ENCODE peak calls at places on chromosomes 5 and 9, in four cellular contexts. H is GM12878, M is gastrocnemius medialis, I is adrenal gland. K is an unnamed sample. For H3K36me3, the result is how much of the 10 kb centered on the place peaks cover.

GRCh38 chr9:99253772-99254431 is 31.8 kb downstream of the SEC61B start:
- DNase-seq in H (peak), M (no peak), I (no peak), K (peak)

GRCh38 chr5:97550164-97550563 is 367.1 kb upstream of the RIOK2 start:
- DNase-seq in H (no peak), M (no peak), I (no peak), K (no peak)

GRCh38 chr5:66248874-66249273 is 104.8 kb downstream of the SREK1 start:
- DNase-seq in H (no peak), M (no peak), I (no peak), K (no peak)

GRCh38 chr5:160133071-160133917 is 14.0 kb upstream of the PWWP2A start:
- DNase-seq in H (no peak), M (peak), I (peak), K (no peak)

GRCh38 chr5:144429905-144430304 is 259.2 kb downstream of the KCTD16 start:
- DNase-seq in H (no peak), M (no peak), I (no peak), K (no peak)

GRCh38 chr9:97938081-97938644 is at the start of gene HEMGN:
- DNase-seq in H (peak), M (no peak), I (no peak), K (no peak)

GRCh38 chr5:8825161-8825757 is 720.6 kb downstream of the SEMA5A start:
- DNase-seq in H (no peak), M (no peak), I (no peak), K (no peak)

GRCh38 chr5:5066276-5067186 is 73.6 kb upstream of the ADAMTS16 start:
- DNase-seq in H (no peak), M (no peak), I (no peak), K (no peak)

GRCh38 chr5:116847960-116848359 is 273.3 kb upstream of the SEMA6A start:
- DNase-seq in H (no peak), M (no peak), I (no peak), K (no peak)

GRCh38 chr5:19927919-19928318 is 60.1 kb downstream of the CDH18 start:
- DNase-seq in H (no peak), M (no peak), I (no peak), K (no peak)

GRCh38 chr5:139635606-139636206 is 12.4 kb upstream of the CXXC5 start:
- DNase-seq in H (no peak), M (peak), I (peak), K (no peak)

GRCh38 chr5:176447538-176447981 is 625 bp upstream of the FAF2 start:
- DNase-seq in H (no peak), M (no peak), I (no peak), K (peak)

DNA sequence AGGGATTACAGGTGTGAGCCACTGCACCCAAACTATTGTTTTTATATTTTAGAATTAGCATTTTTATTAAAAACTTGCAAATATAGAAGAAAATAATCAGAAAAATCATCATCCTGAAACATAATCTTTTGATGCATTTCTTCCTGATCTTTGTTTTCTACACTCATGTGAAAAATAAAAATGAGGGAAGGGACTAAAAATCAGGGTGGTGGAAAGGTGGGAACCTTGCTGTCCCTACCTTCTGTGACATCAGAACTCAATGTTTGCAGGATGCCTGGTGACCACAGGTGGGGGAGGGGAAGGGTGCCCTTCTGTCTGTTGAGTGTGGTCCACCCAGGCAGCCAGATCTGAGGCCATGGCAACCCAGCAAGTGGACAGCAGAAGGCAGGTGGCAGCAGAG is at the start of gene SMIM23:
- DNase-seq in H (no peak), M (no peak), I (no peak), K (no peak)
- H3K36me3 ChIP-seq in H (under half), M (under half), I (under half), K (under half)

DNA sequence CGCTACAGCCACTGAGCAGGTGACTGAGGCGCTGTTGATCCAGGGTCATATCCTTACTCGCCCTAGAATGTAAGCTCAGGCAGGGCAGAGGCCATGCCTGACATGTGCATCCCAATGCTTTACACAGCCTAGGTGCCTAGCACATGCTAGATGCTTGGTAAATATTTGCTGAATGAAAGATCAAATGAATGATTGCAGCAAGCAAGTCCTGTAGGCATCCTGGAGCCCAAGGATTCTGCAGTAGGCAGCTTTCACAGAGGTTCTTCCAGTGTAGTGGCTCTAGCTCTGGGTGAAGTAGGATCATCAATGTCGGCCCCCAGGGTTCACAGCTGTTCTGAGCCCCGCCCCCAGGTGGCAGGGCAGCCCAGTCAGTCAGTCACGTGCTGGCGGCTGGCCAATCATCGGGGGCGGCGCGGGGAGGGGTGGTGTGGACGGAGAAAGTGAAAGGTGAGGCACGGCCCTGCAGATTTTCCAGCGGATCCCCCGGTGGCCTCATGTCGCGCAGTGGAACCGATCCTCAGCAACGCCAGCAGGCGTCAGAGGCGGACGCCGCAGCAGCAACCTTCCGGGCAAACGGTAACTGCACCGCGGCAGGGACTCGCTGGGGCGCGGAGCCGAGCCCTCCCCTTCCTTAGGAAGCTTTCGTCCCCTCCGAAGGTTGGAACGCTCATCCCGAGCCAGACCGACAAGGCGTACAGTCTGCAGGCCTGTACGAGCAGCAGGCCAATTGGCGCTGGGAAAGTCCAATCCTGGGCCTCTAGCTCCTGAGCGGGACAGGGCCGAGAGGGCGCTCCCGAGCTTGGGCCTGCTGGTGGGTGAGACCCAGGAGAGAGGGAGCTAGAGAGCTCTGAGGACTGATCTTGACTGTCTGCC is at the start of gene GALT:
- DNase-seq in H (no peak), M (peak), I (peak), K (peak)
- TF ChIP-seq POLR2A in H (peak), M (peak), I (peak), K (no peak)

GRCh38 chr9:137743695-137744094 is 124.9 kb downstream of the EHMT1 start:
- DNase-seq in H (no peak), M (no peak), I (no peak), K (no peak)
- H3K4me3 ChIP-seq in H (no peak), M (no peak), I (no peak), K (no peak)

GRCh38 chr9:133051281-133051900 is 10.4 kb upstream of the CEL start:
- DNase-seq in H (no peak), M (no peak), I (no peak), K (no peak)

GRCh38 chr9:133050142-133050541 is 11.6 kb upstream of the CEL start:
- DNase-seq in H (no peak), M (no peak), I (no peak), K (no peak)

GRCh38 chr9:133054194-133054890 is 7.4 kb upstream of the CEL start:
- DNase-seq in H (no peak), M (no peak), I (no peak), K (no peak)

GRCh38 chr9:133050781-133051180 is 11.0 kb upstream of the CEL start:
- DNase-seq in H (no peak), M (no peak), I (no peak), K (no peak)

GRCh38 chr9:133051966-133052539 is 9.7 kb upstream of the CEL start:
- DNase-seq in H (no peak), M (no peak), I (no peak), K (no peak)
- H3K36me3 ChIP-seq in H (under half), M (half or more), I (half or more), K (under half)

DNA sequence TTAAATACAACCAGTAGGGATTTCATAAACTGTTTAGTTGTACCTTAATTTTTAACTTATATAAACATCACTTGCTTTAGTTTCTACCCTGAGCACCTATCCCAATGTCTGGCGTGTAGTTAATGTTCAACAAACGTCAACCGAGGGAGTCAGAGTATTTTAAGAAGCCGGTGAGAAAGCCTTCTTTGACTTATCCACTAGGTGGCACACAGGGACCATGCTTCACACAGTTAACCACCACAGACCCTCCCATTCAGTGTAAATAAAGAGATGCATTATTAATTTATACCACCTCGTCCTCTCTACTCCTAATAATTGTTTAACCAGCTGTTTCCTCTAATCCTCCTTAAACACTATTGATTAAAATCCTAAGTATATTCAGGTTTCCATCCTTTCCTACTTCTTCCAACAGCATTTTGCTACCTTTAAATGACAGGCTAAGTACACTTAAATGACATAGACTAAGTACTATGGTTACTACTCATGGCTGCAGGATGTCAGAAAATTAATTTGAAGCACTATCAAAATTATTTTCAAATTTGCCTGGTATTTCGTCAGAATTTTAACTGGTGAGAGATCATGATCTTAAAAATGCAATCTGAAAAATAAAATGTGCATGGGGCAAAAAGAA is 2.3 kb downstream of the HAPLN1 start:
- DNase-seq in H (no peak), M (no peak), I (peak), K (no peak)
- TF ChIP-seq POLR2A in H (no peak), M (no peak), I (no peak), K (no peak)

DNA sequence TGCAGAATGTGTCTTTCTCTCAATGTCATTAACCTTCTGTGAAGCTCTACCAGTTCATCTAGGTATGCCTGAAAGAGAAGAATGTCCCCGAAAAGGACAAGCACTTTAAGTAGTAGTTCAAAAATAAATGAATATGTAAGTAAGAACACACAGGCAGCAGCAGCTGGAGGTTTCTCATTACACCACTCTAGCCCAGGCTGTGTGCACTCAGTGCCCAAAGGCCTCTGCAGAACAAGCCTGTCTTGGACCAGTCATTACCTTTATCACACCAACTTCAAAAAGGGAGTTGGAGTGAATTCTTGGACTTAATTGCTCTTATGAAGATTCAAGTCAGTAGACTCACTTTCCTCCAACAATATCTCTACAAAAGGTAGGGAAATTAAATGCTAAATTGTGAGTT is 268.8 kb downstream of the MLLT3 start:
- DNase-seq in H (no peak), M (no peak), I (no peak), K (no peak)
- H3K4me3 ChIP-seq in H (no peak), M (no peak), I (no peak), K (no peak)